ENCODE peak calls at places on chromosomes 2 and 18, in five cellular contexts. One of them, this sample, is unnamed.
A peak's percentile ranks its signal among the peaks of the same experiment; 100 is the strongest.

GRCh38 chr2:239297142-239298125 is 103.4 kb downstream of the HDAC4 start:
- DNase-seq in heart left ventricle: peak; percentile 25
- DNase-seq in IMR-90: no peak
- DNase-seq in AG10803: no peak
- DNase-seq in tibial artery: peak; percentile 19
- DNase-seq in this sample: no peak

GRCh38 chr2:66445076-66445724 is 10.3 kb downstream of the MEIS1 start:
- DNase-seq in heart left ventricle: peak; percentile 47
- DNase-seq in IMR-90: no peak
- DNase-seq in AG10803: peak; percentile 55
- DNase-seq in tibial artery: no peak
- DNase-seq in this sample: no peak

GRCh38 chr2:24409700-24410556 is 49.6 kb upstream of the ITSN2 start:
- DNase-seq in heart left ventricle: no peak
- DNase-seq in IMR-90: peak; percentile 74
- DNase-seq in AG10803: peak; percentile 71
- DNase-seq in tibial artery: peak; percentile 37
- DNase-seq in this sample: peak; percentile 37

GRCh38 chr2:8986327-8986976 is 17.0 kb downstream of the MBOAT2 start:
- DNase-seq in heart left ventricle: no peak
- DNase-seq in IMR-90: no peak
- DNase-seq in AG10803: no peak
- DNase-seq in tibial artery: no peak
- DNase-seq in this sample: no peak

GRCh38 chr2:98926601-98927000 is 9.4 kb downstream of the CRACDL start:
- DNase-seq in heart left ventricle: no peak
- DNase-seq in IMR-90: no peak
- DNase-seq in AG10803: no peak
- DNase-seq in tibial artery: no peak
- DNase-seq in this sample: no peak

GRCh38 chr2:101114815-101115214 is 36.4 kb downstream of the TBC1D8 start:
- DNase-seq in heart left ventricle: no peak
- DNase-seq in IMR-90: no peak
- DNase-seq in AG10803: no peak
- DNase-seq in tibial artery: peak; percentile 44
- DNase-seq in this sample: no peak

GRCh38 chr2:235314371-235314915 is 179.4 kb upstream of the AGAP1 start:
- DNase-seq in heart left ventricle: no peak
- DNase-seq in IMR-90: no peak
- DNase-seq in AG10803: no peak
- DNase-seq in tibial artery: no peak
- DNase-seq in this sample: no peak

GRCh38 chr2:10228611-10229365 is 73.9 kb upstream of the HPCAL1 start:
- DNase-seq in heart left ventricle: no peak
- DNase-seq in IMR-90: no peak
- DNase-seq in AG10803: no peak
- DNase-seq in tibial artery: no peak
- DNase-seq in this sample: no peak

GRCh38 chr2:170873035-170873692 is 55.9 kb upstream of the GORASP2 start:
- DNase-seq in heart left ventricle: peak; percentile 50
- DNase-seq in IMR-90: peak; percentile 59
- DNase-seq in AG10803: peak; percentile 65
- DNase-seq in tibial artery: peak; percentile 66
- DNase-seq in this sample: no peak

GRCh38 chr18:39724652-39725051 is 2159.1 kb upstream of the CELF4 start:
- DNase-seq in heart left ventricle: no peak
- DNase-seq in IMR-90: peak; percentile 33
- DNase-seq in AG10803: no peak
- DNase-seq in tibial artery: no peak
- DNase-seq in this sample: peak; percentile 46

GRCh38 chr2:61263848-61264247 is 101.9 kb downstream of the C2orf74 start:
- DNase-seq in heart left ventricle: no peak
- DNase-seq in IMR-90: no peak
- DNase-seq in AG10803: no peak
- DNase-seq in tibial artery: no peak
- DNase-seq in this sample: no peak

GRCh38 chr2:231413456-231413855 is 17.9 kb downstream of the B3GNT7 start:
- DNase-seq in heart left ventricle: no peak
- DNase-seq in IMR-90: no peak
- DNase-seq in AG10803: no peak
- DNase-seq in tibial artery: no peak
- DNase-seq in this sample: no peak

GRCh38 chr2:236712304-236712703 is 142.7 kb downstream of the ACKR3 start:
- DNase-seq in heart left ventricle: no peak
- DNase-seq in IMR-90: peak; percentile 23
- DNase-seq in AG10803: peak; percentile 50
- DNase-seq in tibial artery: no peak
- DNase-seq in this sample: no peak

GRCh38 chr18:59957957-59958356 is 58.2 kb downstream of the PMAIP1 start:
- DNase-seq in heart left ventricle: peak; percentile 40
- DNase-seq in IMR-90: peak; percentile 83
- DNase-seq in AG10803: peak; percentile 54
- DNase-seq in tibial artery: no peak
- DNase-seq in this sample: peak; percentile 67

GRCh38 chr2:72718906-72719305 is 106.9 kb downstream of the EXOC6B start:
- DNase-seq in heart left ventricle: no peak
- DNase-seq in IMR-90: no peak
- DNase-seq in AG10803: no peak
- DNase-seq in tibial artery: no peak
- DNase-seq in this sample: no peak

GRCh38 chr2:21043744-21044532 is at the start of gene APOB:
- DNase-seq in heart left ventricle: no peak
- DNase-seq in IMR-90: no peak
- DNase-seq in AG10803: no peak
- DNase-seq in tibial artery: no peak
- DNase-seq in this sample: no peak

GRCh38 chr2:20229322-20230201 is 4.6 kb upstream of the SDC1 start:
- DNase-seq in heart left ventricle: no peak
- DNase-seq in IMR-90: no peak
- DNase-seq in AG10803: peak; percentile 86
- DNase-seq in tibial artery: no peak
- DNase-seq in this sample: no peak

GRCh38 chr2:17791121-17791902 is 24.9 kb upstream of the MSGN1 start:
- DNase-seq in heart left ventricle: no peak
- DNase-seq in IMR-90: peak; percentile 84
- DNase-seq in AG10803: peak; percentile 94
- DNase-seq in tibial artery: no peak
- DNase-seq in this sample: peak; percentile 56

GRCh38 chr2:189260361-189260761 is 80.8 kb upstream of the COL5A2 start:
- DNase-seq in heart left ventricle: no peak
- DNase-seq in IMR-90: peak; percentile 78
- DNase-seq in AG10803: peak; percentile 52
- DNase-seq in tibial artery: no peak
- DNase-seq in this sample: no peak

GRCh38 chr2:79235135-79235534 is 75.6 kb upstream of the REG3A start:
- DNase-seq in heart left ventricle: no peak
- DNase-seq in IMR-90: no peak
- DNase-seq in AG10803: no peak
- DNase-seq in tibial artery: no peak
- DNase-seq in this sample: no peak

GRCh38 chr2:133975676-133976428 is 278.0 kb upstream of the MGAT5 start:
- DNase-seq in heart left ventricle: no peak
- DNase-seq in IMR-90: peak; percentile 55
- DNase-seq in AG10803: no peak
- DNase-seq in tibial artery: no peak
- DNase-seq in this sample: no peak

GRCh38 chr18:2963048-2963447 is 49.9 kb downstream of the LPIN2 start:
- DNase-seq in heart left ventricle: no peak
- DNase-seq in IMR-90: no peak
- DNase-seq in AG10803: no peak
- DNase-seq in tibial artery: no peak
- DNase-seq in this sample: no peak

GRCh38 chr2:127590386-127591190 is 55.1 kb downstream of the MYO7B start:
- DNase-seq in heart left ventricle: no peak
- DNase-seq in IMR-90: no peak
- DNase-seq in AG10803: no peak
- DNase-seq in tibial artery: peak; percentile 14
- DNase-seq in this sample: no peak

GRCh38 chr2:201996681-201997254 is 36.9 kb upstream of the FZD7 start:
- DNase-seq in heart left ventricle: no peak
- DNase-seq in IMR-90: no peak
- DNase-seq in AG10803: no peak
- DNase-seq in tibial artery: no peak
- DNase-seq in this sample: no peak

GRCh38 chr18:13500227-13500865 is 226.0 kb downstream of the FAM210A start:
- DNase-seq in heart left ventricle: peak; percentile 76
- DNase-seq in IMR-90: peak; percentile 57
- DNase-seq in AG10803: peak; percentile 90
- DNase-seq in tibial artery: peak; percentile 49
- DNase-seq in this sample: peak; percentile 21

GRCh38 chr2:128534688-128535392 is 216.2 kb upstream of the HS6ST1 start:
- DNase-seq in heart left ventricle: no peak
- DNase-seq in IMR-90: no peak
- DNase-seq in AG10803: no peak
- DNase-seq in tibial artery: no peak
- DNase-seq in this sample: no peak

GRCh38 chr2:65351948-65352595 is 80.3 kb downstream of the SPRED2 start:
- DNase-seq in heart left ventricle: no peak
- DNase-seq in IMR-90: no peak
- DNase-seq in AG10803: no peak
- DNase-seq in tibial artery: no peak
- DNase-seq in this sample: no peak

GRCh38 chr18:7028625-7029024 is 89.0 kb downstream of the LAMA1 start:
- DNase-seq in heart left ventricle: no peak
- DNase-seq in IMR-90: no peak
- DNase-seq in AG10803: no peak
- DNase-seq in tibial artery: no peak
- DNase-seq in this sample: no peak
- H3K4me3 ChIP-seq in heart left ventricle: no peak overlapping the region
- H3K4me3 ChIP-seq in IMR-90: no peak overlapping the region
- H3K4me3 ChIP-seq in AG10803: no peak overlapping the region
- H3K4me3 ChIP-seq in tibial artery: no peak overlapping the region
- H3K4me3 ChIP-seq in this sample: no peak overlapping the region

GRCh38 chr2:240517342-240517741 is 40.4 kb downstream of the ANKMY1 start:
- DNase-seq in heart left ventricle: no peak
- DNase-seq in IMR-90: no peak
- DNase-seq in AG10803: no peak
- DNase-seq in tibial artery: no peak
- DNase-seq in this sample: no peak
- H3K4me3 ChIP-seq in heart left ventricle: no peak overlapping the region
- H3K4me3 ChIP-seq in IMR-90: no peak overlapping the region
- H3K4me3 ChIP-seq in AG10803: no peak overlapping the region
- H3K4me3 ChIP-seq in tibial artery: no peak overlapping the region
- H3K4me3 ChIP-seq in this sample: no peak overlapping the region

DNA sequence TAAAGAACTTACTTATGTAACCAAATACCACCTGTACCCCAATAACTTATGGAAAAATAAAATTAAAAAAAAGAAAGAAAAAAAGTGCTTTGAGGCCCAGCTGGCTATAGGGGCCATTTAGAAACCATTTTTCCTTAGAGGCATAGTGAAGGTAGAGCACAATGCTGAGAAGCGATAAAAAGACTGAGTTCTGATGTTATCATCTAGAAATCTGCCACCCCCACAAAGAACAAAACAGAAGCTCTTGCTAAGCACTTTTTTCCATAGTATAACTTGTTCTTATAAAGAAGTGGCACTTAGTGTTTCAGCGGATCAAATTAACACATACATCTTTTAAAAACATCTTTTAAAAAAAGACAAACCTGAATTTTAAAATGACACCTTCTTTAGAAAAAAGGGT is 51.4 kb downstream of the ICOS start:
- DNase-seq in heart left ventricle: no peak
- DNase-seq in IMR-90: no peak
- DNase-seq in AG10803: no peak
- DNase-seq in tibial artery: no peak
- DNase-seq in this sample: no peak
- H3K4me3 ChIP-seq in heart left ventricle: no peak overlapping the region
- H3K4me3 ChIP-seq in IMR-90: no peak overlapping the region
- H3K4me3 ChIP-seq in AG10803: no peak overlapping the region
- H3K4me3 ChIP-seq in tibial artery: no peak overlapping the region
- H3K4me3 ChIP-seq in this sample: no peak overlapping the region

DNA sequence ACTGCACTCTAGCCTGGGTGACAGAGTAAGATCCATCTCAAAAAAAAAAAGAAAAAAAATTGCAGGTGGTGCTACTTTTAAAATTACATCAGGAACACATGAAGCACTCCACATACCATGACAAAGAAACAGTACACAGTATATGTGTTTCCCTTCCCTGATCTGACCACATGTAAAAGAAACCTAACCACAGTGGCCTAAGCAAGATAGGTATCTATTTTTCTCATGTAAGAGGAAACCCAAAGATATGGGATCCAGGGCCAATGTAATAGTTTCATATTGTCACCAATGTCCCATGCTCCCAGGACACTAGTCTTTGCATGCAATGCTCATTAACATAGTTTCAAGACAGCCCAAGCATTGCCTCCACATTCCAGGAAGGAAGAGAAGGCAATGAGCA is 99.9 kb downstream of the DYM start:
- DNase-seq in heart left ventricle: no peak
- DNase-seq in IMR-90: no peak
- DNase-seq in AG10803: no peak
- DNase-seq in tibial artery: no peak
- DNase-seq in this sample: no peak
- H3K4me3 ChIP-seq in heart left ventricle: no peak overlapping the region
- H3K4me3 ChIP-seq in IMR-90: no peak overlapping the region
- H3K4me3 ChIP-seq in AG10803: no peak overlapping the region
- H3K4me3 ChIP-seq in tibial artery: no peak overlapping the region
- H3K4me3 ChIP-seq in this sample: no peak overlapping the region

DNA sequence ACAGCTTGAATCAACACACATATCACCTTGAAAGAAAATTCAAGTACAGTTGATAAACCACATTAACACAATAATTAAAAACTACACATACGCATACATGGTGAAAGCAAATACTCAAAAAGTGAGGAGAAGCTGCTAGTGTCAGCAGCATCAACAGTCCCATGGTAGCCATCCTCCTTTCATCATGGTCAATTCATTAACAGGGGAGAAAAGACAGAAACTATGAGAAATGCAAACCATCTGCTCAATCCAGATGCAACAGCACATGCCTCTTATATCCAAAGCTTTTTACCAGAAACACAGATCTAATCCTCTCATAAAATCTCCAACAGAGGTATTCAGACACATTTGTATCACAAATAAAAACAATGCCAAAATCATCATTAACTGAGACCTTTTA is 81.9 kb upstream of the CHRNA1 start:
- DNase-seq in heart left ventricle: no peak
- DNase-seq in IMR-90: no peak
- DNase-seq in AG10803: peak; percentile 51
- DNase-seq in tibial artery: no peak
- DNase-seq in this sample: no peak
- H3K4me3 ChIP-seq in heart left ventricle: peak overlapping the region; percentile 57
- H3K4me3 ChIP-seq in IMR-90: peak overlapping the region; percentile 65
- H3K4me3 ChIP-seq in AG10803: peak overlapping the region; percentile 73
- H3K4me3 ChIP-seq in tibial artery: no peak overlapping the region
- H3K4me3 ChIP-seq in this sample: peak overlapping the region; percentile 54

DNA sequence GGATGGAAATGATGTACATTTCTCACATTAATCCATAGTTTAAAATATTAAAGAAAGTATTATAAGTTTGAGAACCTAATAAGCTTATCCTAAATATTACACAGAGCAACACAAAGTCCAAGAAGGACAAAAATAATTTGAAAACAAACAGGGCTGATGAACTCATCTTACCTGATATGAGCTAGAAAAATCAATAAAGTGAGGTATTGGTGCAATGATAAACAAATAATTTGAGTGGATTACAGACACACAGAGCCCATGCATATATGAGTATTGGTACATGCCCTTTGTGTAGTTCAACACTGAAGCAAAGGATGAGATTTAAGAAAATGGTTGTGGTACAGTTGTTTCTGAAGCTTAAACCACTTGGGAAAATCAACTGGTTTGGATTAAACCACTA is 1139.0 kb downstream of the SUCLG1 start:
- DNase-seq in heart left ventricle: no peak
- DNase-seq in IMR-90: no peak
- DNase-seq in AG10803: no peak
- DNase-seq in tibial artery: no peak
- DNase-seq in this sample: no peak
- H3K4me3 ChIP-seq in heart left ventricle: no peak overlapping the region
- H3K4me3 ChIP-seq in IMR-90: no peak overlapping the region
- H3K4me3 ChIP-seq in AG10803: no peak overlapping the region
- H3K4me3 ChIP-seq in tibial artery: no peak overlapping the region
- H3K4me3 ChIP-seq in this sample: no peak overlapping the region

GRCh38 chr2:232420073-232420454 is 13.4 kb downstream of the ALPG start:
- DNase-seq in heart left ventricle: no peak
- DNase-seq in IMR-90: no peak
- DNase-seq in AG10803: no peak
- DNase-seq in tibial artery: no peak
- DNase-seq in this sample: no peak
- H3K4me3 ChIP-seq in heart left ventricle: no peak overlapping the region
- H3K4me3 ChIP-seq in IMR-90: no peak overlapping the region
- H3K4me3 ChIP-seq in AG10803: no peak overlapping the region
- H3K4me3 ChIP-seq in tibial artery: no peak overlapping the region
- H3K4me3 ChIP-seq in this sample: no peak overlapping the region

This sample was measured in skeletal muscle cell.